ENCODE peak calls at places on chromosomes 16 and 17, in nine cellular contexts. One of them, this sample, is unnamed.

GRCh38 chr16:81531415-81531814 is 86.8 kb downstream of the CMIP start:
- DNase-seq in cardiac muscle cell: no peak
- DNase-seq in dorsolateral prefrontal cortex: no peak
- DNase-seq in substantia nigra: no peak
- DNase-seq in SJSA1: no peak
- DNase-seq in CD4-positive, alpha-beta T cell: no peak
- DNase-seq in transverse colon: peak; percentile 51
- DNase-seq in right atrium auricular region: no peak
- DNase-seq in pancreas: no peak
- DNase-seq in this sample: peak; percentile 99

GRCh38 chr16:9351440-9351839 is 260.0 kb downstream of the HAPSTR1 start:
- DNase-seq in cardiac muscle cell: no peak
- DNase-seq in dorsolateral prefrontal cortex: no peak
- DNase-seq in substantia nigra: no peak
- DNase-seq in SJSA1: no peak
- DNase-seq in CD4-positive, alpha-beta T cell: no peak
- DNase-seq in transverse colon: peak; percentile 45
- DNase-seq in right atrium auricular region: no peak
- DNase-seq in pancreas: peak; percentile 87
- DNase-seq in this sample: no peak

GRCh38 chr17:18965530-18966236 is 13.7 kb downstream of the SLC5A10 start:
- DNase-seq in cardiac muscle cell: no peak
- DNase-seq in dorsolateral prefrontal cortex: no peak
- DNase-seq in substantia nigra: no peak
- DNase-seq in SJSA1: peak; percentile 44
- DNase-seq in CD4-positive, alpha-beta T cell: no peak
- DNase-seq in transverse colon: no peak
- DNase-seq in right atrium auricular region: no peak
- DNase-seq in pancreas: peak; percentile 38
- DNase-seq in this sample: no peak

GRCh38 chr16:56121156-56121500 is 70.2 kb upstream of the GNAO1 start:
- DNase-seq in cardiac muscle cell: no peak
- DNase-seq in dorsolateral prefrontal cortex: no peak
- DNase-seq in substantia nigra: no peak
- DNase-seq in SJSA1: no peak
- DNase-seq in CD4-positive, alpha-beta T cell: no peak
- DNase-seq in transverse colon: no peak
- DNase-seq in right atrium auricular region: no peak
- DNase-seq in pancreas: no peak
- DNase-seq in this sample: no peak

GRCh38 chr17:50148226-50149098 is 2.0 kb downstream of the PPP1R9B start:
- DNase-seq in cardiac muscle cell: no peak
- DNase-seq in dorsolateral prefrontal cortex: no peak
- DNase-seq in substantia nigra: peak; percentile 64
- DNase-seq in SJSA1: peak; percentile 77
- DNase-seq in CD4-positive, alpha-beta T cell: peak; percentile 38
- DNase-seq in transverse colon: peak; percentile 78
- DNase-seq in right atrium auricular region: no peak
- DNase-seq in pancreas: peak; percentile 83
- DNase-seq in this sample: peak; percentile 68

GRCh38 chr17:30344283-30345088 is 10.6 kb upstream of the TMIGD1 start:
- DNase-seq in cardiac muscle cell: peak; percentile 70
- DNase-seq in dorsolateral prefrontal cortex: peak; percentile 80
- DNase-seq in substantia nigra: peak; percentile 43
- DNase-seq in SJSA1: no peak
- DNase-seq in CD4-positive, alpha-beta T cell: no peak
- DNase-seq in transverse colon: peak; percentile 72
- DNase-seq in right atrium auricular region: peak; percentile 59
- DNase-seq in pancreas: peak; percentile 68
- DNase-seq in this sample: no peak

GRCh38 chr16:4110680-4111079 is 5.6 kb downstream of the ADCY9 start:
- DNase-seq in cardiac muscle cell: no peak
- DNase-seq in dorsolateral prefrontal cortex: no peak
- DNase-seq in substantia nigra: no peak
- DNase-seq in SJSA1: no peak
- DNase-seq in CD4-positive, alpha-beta T cell: no peak
- DNase-seq in transverse colon: peak; percentile 81
- DNase-seq in right atrium auricular region: no peak
- DNase-seq in pancreas: no peak
- DNase-seq in this sample: no peak

GRCh38 chr17:12591336-12591735 is 74.4 kb upstream of the MYOCD start:
- DNase-seq in cardiac muscle cell: no peak
- DNase-seq in dorsolateral prefrontal cortex: no peak
- DNase-seq in substantia nigra: no peak
- DNase-seq in SJSA1: peak; percentile 25
- DNase-seq in CD4-positive, alpha-beta T cell: no peak
- DNase-seq in transverse colon: no peak
- DNase-seq in right atrium auricular region: no peak
- DNase-seq in pancreas: no peak
- DNase-seq in this sample: no peak

GRCh38 chr16:10552998-10553491 is 27.4 kb downstream of the EMP2 start:
- DNase-seq in cardiac muscle cell: peak; percentile 26
- DNase-seq in dorsolateral prefrontal cortex: peak; percentile 38
- DNase-seq in substantia nigra: peak; percentile 12
- DNase-seq in SJSA1: no peak
- DNase-seq in CD4-positive, alpha-beta T cell: peak; percentile 18
- DNase-seq in transverse colon: peak; percentile 41
- DNase-seq in right atrium auricular region: peak; percentile 70
- DNase-seq in pancreas: no peak
- DNase-seq in this sample: no peak

GRCh38 chr17:71899317-71899716 is 221.5 kb upstream of the SOX9 start:
- DNase-seq in cardiac muscle cell: no peak
- DNase-seq in dorsolateral prefrontal cortex: no peak
- DNase-seq in substantia nigra: no peak
- DNase-seq in SJSA1: no peak
- DNase-seq in CD4-positive, alpha-beta T cell: no peak
- DNase-seq in transverse colon: no peak
- DNase-seq in right atrium auricular region: no peak
- DNase-seq in pancreas: no peak
- DNase-seq in this sample: no peak

DNA sequence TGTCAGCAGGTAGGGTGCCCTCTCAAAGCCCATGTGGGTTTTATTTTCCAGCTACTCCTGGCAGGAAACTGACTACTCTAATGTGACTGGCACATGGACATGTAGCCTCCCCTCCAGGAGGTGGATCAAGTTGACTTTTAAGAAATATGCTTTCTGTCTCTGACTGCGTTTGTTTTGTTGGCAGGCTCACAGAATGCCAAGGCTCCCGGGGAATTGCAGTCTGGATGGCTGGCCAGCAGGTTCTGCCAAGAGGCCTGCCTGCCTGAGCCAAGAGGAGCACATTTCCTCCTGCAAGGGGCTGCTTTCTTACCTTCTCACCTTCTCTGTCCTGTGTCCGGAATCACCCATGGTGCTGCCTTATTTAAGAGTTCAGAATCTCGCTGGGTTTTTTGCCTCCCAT is 217.3 kb upstream of the ERCC4 start:
- DNase-seq in cardiac muscle cell: no peak
- DNase-seq in dorsolateral prefrontal cortex: peak; percentile 27
- DNase-seq in substantia nigra: no peak
- DNase-seq in SJSA1: no peak
- DNase-seq in CD4-positive, alpha-beta T cell: no peak
- DNase-seq in transverse colon: no peak
- DNase-seq in right atrium auricular region: no peak
- DNase-seq in pancreas: peak; percentile 33
- DNase-seq in this sample: no peak
- H3K27ac ChIP-seq in cardiac muscle cell: no peak overlapping the region
- H3K27ac ChIP-seq in dorsolateral prefrontal cortex: no peak overlapping the region
- H3K27ac ChIP-seq in substantia nigra: no peak overlapping the region
- H3K27ac ChIP-seq in SJSA1: no peak overlapping the region
- H3K27ac ChIP-seq in CD4-positive, alpha-beta T cell: no peak overlapping the region
- H3K27ac ChIP-seq in transverse colon: no peak overlapping the region
- H3K27ac ChIP-seq in right atrium auricular region: no peak overlapping the region
- H3K27ac ChIP-seq in pancreas: no peak overlapping the region
- H3K27ac ChIP-seq in this sample: no peak overlapping the region

DNA sequence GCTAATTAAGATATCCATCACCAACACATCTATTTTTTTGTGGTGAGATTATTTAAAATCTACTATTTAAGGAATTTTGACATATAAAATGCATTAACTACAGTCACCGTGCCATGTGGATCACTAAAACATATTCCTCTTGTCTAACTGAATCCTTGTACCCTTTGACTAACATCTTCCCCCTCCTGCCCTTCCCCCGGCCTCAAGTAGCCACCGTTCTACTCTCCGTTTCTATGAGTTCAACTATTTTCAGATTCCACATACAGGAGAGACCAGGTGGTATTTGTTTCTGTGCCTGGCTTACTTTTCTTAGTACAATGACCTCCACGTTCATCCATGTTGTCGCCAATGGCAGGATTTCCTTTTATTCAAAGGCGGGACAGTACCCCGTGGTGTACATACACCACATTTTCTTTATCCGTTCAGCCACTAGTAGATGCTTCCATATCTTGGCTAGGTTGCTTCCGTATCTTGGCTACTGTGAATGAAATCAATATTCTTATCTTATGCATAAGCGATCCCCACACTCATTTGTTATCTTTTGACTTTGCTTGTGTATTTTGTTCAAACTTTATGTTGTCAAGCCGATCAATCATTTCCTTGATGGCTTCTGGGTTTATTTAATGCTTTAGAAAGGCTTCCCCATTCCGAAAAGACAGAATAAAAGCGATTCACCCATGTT is 134.7 kb downstream of the KCNJ12 start:
- DNase-seq in cardiac muscle cell: no peak
- DNase-seq in dorsolateral prefrontal cortex: no peak
- DNase-seq in substantia nigra: no peak
- DNase-seq in SJSA1: no peak
- DNase-seq in CD4-positive, alpha-beta T cell: no peak
- DNase-seq in transverse colon: no peak
- DNase-seq in right atrium auricular region: no peak
- DNase-seq in pancreas: no peak
- DNase-seq in this sample: no peak
- H3K27ac ChIP-seq in cardiac muscle cell: no peak overlapping the region
- H3K27ac ChIP-seq in dorsolateral prefrontal cortex: peak overlapping the region; percentile 33
- H3K27ac ChIP-seq in substantia nigra: no peak overlapping the region
- H3K27ac ChIP-seq in SJSA1: no peak overlapping the region
- H3K27ac ChIP-seq in CD4-positive, alpha-beta T cell: no peak overlapping the region
- H3K27ac ChIP-seq in transverse colon: peak overlapping the region; percentile 45
- H3K27ac ChIP-seq in right atrium auricular region: peak overlapping the region; percentile 78
- H3K27ac ChIP-seq in pancreas: peak overlapping the region; percentile 39
- H3K27ac ChIP-seq in this sample: no peak overlapping the region

GRCh38 chr17:79469646-79470045 is 141.2 kb downstream of the RBFOX3 start:
- DNase-seq in cardiac muscle cell: no peak
- DNase-seq in dorsolateral prefrontal cortex: no peak
- DNase-seq in substantia nigra: no peak
- DNase-seq in SJSA1: no peak
- DNase-seq in CD4-positive, alpha-beta T cell: no peak
- DNase-seq in transverse colon: no peak
- DNase-seq in right atrium auricular region: no peak
- DNase-seq in pancreas: no peak
- DNase-seq in this sample: no peak

GRCh38 chr17:79478051-79478461 is 132.8 kb downstream of the RBFOX3 start:
- DNase-seq in cardiac muscle cell: no peak
- DNase-seq in dorsolateral prefrontal cortex: no peak
- DNase-seq in substantia nigra: no peak
- DNase-seq in SJSA1: no peak
- DNase-seq in CD4-positive, alpha-beta T cell: no peak
- DNase-seq in transverse colon: no peak
- DNase-seq in right atrium auricular region: no peak
- DNase-seq in pancreas: no peak
- DNase-seq in this sample: no peak

GRCh38 chr17:79473836-79474204 is 137.0 kb downstream of the RBFOX3 start:
- DNase-seq in cardiac muscle cell: no peak
- DNase-seq in dorsolateral prefrontal cortex: no peak
- DNase-seq in substantia nigra: no peak
- DNase-seq in SJSA1: no peak
- DNase-seq in CD4-positive, alpha-beta T cell: no peak
- DNase-seq in transverse colon: no peak
- DNase-seq in right atrium auricular region: no peak
- DNase-seq in pancreas: no peak
- DNase-seq in this sample: no peak

GRCh38 chr17:79476074-79476473 is 134.8 kb downstream of the RBFOX3 start:
- DNase-seq in cardiac muscle cell: no peak
- DNase-seq in dorsolateral prefrontal cortex: no peak
- DNase-seq in substantia nigra: no peak
- DNase-seq in SJSA1: no peak
- DNase-seq in CD4-positive, alpha-beta T cell: no peak
- DNase-seq in transverse colon: no peak
- DNase-seq in right atrium auricular region: no peak
- DNase-seq in pancreas: no peak
- DNase-seq in this sample: no peak

GRCh38 chr17:79473111-79473835 is 137.6 kb downstream of the RBFOX3 start:
- DNase-seq in cardiac muscle cell: no peak
- DNase-seq in dorsolateral prefrontal cortex: no peak
- DNase-seq in substantia nigra: no peak
- DNase-seq in SJSA1: no peak
- DNase-seq in CD4-positive, alpha-beta T cell: no peak
- DNase-seq in transverse colon: no peak
- DNase-seq in right atrium auricular region: no peak
- DNase-seq in pancreas: no peak
- DNase-seq in this sample: no peak
- H3K27ac ChIP-seq in cardiac muscle cell: no peak overlapping the region
- H3K27ac ChIP-seq in dorsolateral prefrontal cortex: no peak overlapping the region
- H3K27ac ChIP-seq in substantia nigra: no peak overlapping the region
- H3K27ac ChIP-seq in SJSA1: no peak overlapping the region
- H3K27ac ChIP-seq in CD4-positive, alpha-beta T cell: no peak overlapping the region
- H3K27ac ChIP-seq in transverse colon: peak overlapping the region; percentile 29
- H3K27ac ChIP-seq in right atrium auricular region: no peak overlapping the region
- H3K27ac ChIP-seq in pancreas: no peak overlapping the region
- H3K27ac ChIP-seq in this sample: no peak overlapping the region

DNA sequence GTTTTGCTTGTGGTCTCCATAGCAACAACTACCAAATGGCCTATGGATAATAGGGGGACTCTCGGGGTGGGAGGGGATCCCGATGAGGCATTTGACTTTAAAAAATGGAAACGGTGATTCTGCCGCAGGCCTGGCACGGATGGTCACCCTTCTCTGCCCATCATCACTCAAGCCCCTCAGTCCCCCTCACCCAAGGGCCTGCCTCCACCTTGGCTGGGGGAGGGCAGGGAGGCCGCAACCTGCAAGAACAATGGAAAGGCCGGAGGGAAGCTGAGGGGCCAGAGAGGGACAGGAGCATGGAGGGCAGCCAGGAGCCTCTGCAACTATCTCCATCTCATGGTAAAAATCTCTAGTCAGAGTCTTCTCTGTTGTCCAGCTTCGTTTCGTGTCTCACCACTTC is 231.3 kb upstream of the TNRC6C start:
- DNase-seq in cardiac muscle cell: no peak
- DNase-seq in dorsolateral prefrontal cortex: no peak
- DNase-seq in substantia nigra: no peak
- DNase-seq in SJSA1: no peak
- DNase-seq in CD4-positive, alpha-beta T cell: no peak
- DNase-seq in transverse colon: no peak
- DNase-seq in right atrium auricular region: peak; percentile 53
- DNase-seq in pancreas: no peak
- DNase-seq in this sample: no peak
- H3K27ac ChIP-seq in cardiac muscle cell: no peak overlapping the region
- H3K27ac ChIP-seq in dorsolateral prefrontal cortex: no peak overlapping the region
- H3K27ac ChIP-seq in substantia nigra: peak overlapping the region; percentile 49
- H3K27ac ChIP-seq in SJSA1: no peak overlapping the region
- H3K27ac ChIP-seq in CD4-positive, alpha-beta T cell: no peak overlapping the region
- H3K27ac ChIP-seq in transverse colon: no peak overlapping the region
- H3K27ac ChIP-seq in right atrium auricular region: peak overlapping the region; percentile 62
- H3K27ac ChIP-seq in pancreas: no peak overlapping the region
- H3K27ac ChIP-seq in this sample: no peak overlapping the region

DNA sequence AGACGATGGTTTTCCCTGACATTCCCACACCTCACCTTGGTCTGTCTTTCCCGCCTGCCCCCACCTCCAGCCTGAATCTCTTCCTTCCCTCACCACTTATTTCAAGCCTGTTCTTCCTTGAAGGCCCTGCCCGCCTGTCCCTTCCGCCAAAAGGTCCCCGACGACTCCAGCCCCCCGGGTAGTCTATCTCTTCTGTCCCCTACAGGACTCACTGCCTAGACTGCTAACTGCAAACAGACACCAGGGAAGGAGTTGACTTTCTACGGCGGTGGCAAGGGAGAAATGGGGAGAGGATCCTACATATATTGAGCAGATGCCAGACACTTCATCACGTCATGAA is 53.7 kb downstream of the NT5M start:
- DNase-seq in cardiac muscle cell: no peak
- DNase-seq in dorsolateral prefrontal cortex: no peak
- DNase-seq in substantia nigra: no peak
- DNase-seq in SJSA1: no peak
- DNase-seq in CD4-positive, alpha-beta T cell: no peak
- DNase-seq in transverse colon: no peak
- DNase-seq in right atrium auricular region: no peak
- DNase-seq in pancreas: no peak
- DNase-seq in this sample: no peak
- H3K27ac ChIP-seq in cardiac muscle cell: no peak overlapping the region
- H3K27ac ChIP-seq in dorsolateral prefrontal cortex: no peak overlapping the region
- H3K27ac ChIP-seq in substantia nigra: no peak overlapping the region
- H3K27ac ChIP-seq in SJSA1: no peak overlapping the region
- H3K27ac ChIP-seq in CD4-positive, alpha-beta T cell: no peak overlapping the region
- H3K27ac ChIP-seq in transverse colon: no peak overlapping the region
- H3K27ac ChIP-seq in right atrium auricular region: no peak overlapping the region
- H3K27ac ChIP-seq in pancreas: no peak overlapping the region
- H3K27ac ChIP-seq in this sample: no peak overlapping the region

This sample was measured in epithelial cell of prostate.